ENCODE peak calls at places on chromosomes 6 and 20, in five cellular contexts. L is HCT116; F is upper lobe of left lung; N is activated naive CD4-positive, alpha-beta T cell treated with anti-CD3 and anti-CD28 coated beads, Interleukin-2, amount 50 U/mL, for 72 hours; B is left cardiac atrium. Y is an unnamed sample.

GRCh38 chr20:17822039-17822438 is 122.3 kb downstream of the BANF2 start:
- ATAC-seq in L (no peak), F (peak; percentile 13), N (no peak), B (peak; percentile 71), Y (no peak)

GRCh38 chr6:131736010-131736409 is 25.2 kb upstream of the CTAGE9 start:
- ATAC-seq in L (no peak), F (no peak), N (no peak), B (no peak), Y (no peak)

GRCh38 chr20:9966966-9967365 is 67.8 kb upstream of the ANKEF1 start:
- ATAC-seq in L (peak; percentile 79), F (no peak), N (no peak), B (no peak), Y (no peak)

GRCh38 chr6:25931411-25931709 is 869 bp upstream of the SLC17A2 start:
- ATAC-seq in L (no peak), F (no peak), N (no peak), B (no peak), Y (no peak)

GRCh38 chr6:29739136-29739881 is 16.1 kb downstream of the HLA-F start:
- ATAC-seq in L (no peak), F (no peak), N (no peak), B (no peak), Y (no peak)

GRCh38 chr20:63968928-63969760 is 586 bp downstream of the ZNF512B start:
- ATAC-seq in L (peak; percentile 15), F (no peak), N (peak; percentile 14), B (no peak), Y (peak; percentile 43)

GRCh38 chr20:5197847-5198650 is 71.2 kb downstream of the CDS2 start:
- ATAC-seq in L (no peak), F (no peak), N (no peak), B (peak; percentile 56), Y (no peak)

GRCh38 chr6:11750682-11751081 is 27.9 kb downstream of the ADTRP start:
- ATAC-seq in L (no peak), F (no peak), N (no peak), B (no peak), Y (no peak)

GRCh38 chr6:31763617-31763940 is 1.1 kb downstream of the SAPCD1 start:
- ATAC-seq in L (peak; percentile 72), F (no peak), N (no peak), B (peak; percentile 22), Y (no peak)

GRCh38 chr6:116633685-116634084 is 17.4 kb downstream of the RSPH4A start:
- ATAC-seq in L (peak; percentile 81), F (no peak), N (no peak), B (no peak), Y (no peak)

GRCh38 chr6:117389227-117390057 is 36.3 kb downstream of the ROS1 start:
- ATAC-seq in L (no peak), F (no peak), N (no peak), B (no peak), Y (no peak)

Y was measured in activated T-helper 17 cell treated with anti-CD3 and anti-CD28 coated beads, Interleukin-2, amount 50 U/mL, for 72 hours.